ENCODE peak calls at places on chromosome 10, in eight cellular contexts. U is GM23338, V is gastrocnemius medialis, Q is pancreas, Z is suprapubic skin, N is PC-9, W is tibial nerve, Y is right lobe of liver. H is an unnamed sample. For H3K4me1, the result is how much of the 10 kb centered on the place peaks cover.

GRCh38 chr10:82625497-82626151 is 750.6 kb downstream of the NRG3 start:
- DNase-seq in U (no peak), Q (no peak), V (no peak), N (no peak), Z (no peak), Y (no peak), W (no peak), H (no peak)

GRCh38 chr10:42952358-42952757 is 124.5 kb upstream of the RET start:
- DNase-seq in Z (peak), V (no peak), Q (peak), W (no peak), U (peak), N (peak), Y (peak), H (no peak)

GRCh38 chr10:51100221-51100620 is 25.9 kb downstream of the PRKG1 start:
- DNase-seq in Z (no peak), V (no peak), Y (no peak), Q (no peak), U (no peak), N (no peak), W (no peak), H (no peak)

GRCh38 chr10:69486922-69487730 is 35.9 kb downstream of the TSPAN15 start:
- DNase-seq in Q (no peak), V (no peak), W (no peak), Z (no peak), Y (no peak), U (no peak), N (no peak), H (no peak)

GRCh38 chr10:48684792-48685651 is at the start of gene WDFY4:
- DNase-seq in W (no peak), N (no peak), V (no peak), U (no peak), Z (no peak), Y (no peak), Q (no peak), H (no peak)

GRCh38 chr10:58385784-58386112 is 538 bp downstream of the TFAM start:
- DNase-seq in Y (peak), W (no peak), V (peak), N (peak), U (peak), Z (no peak), Q (no peak), H (no peak)

GRCh38 chr10:76550806-76551205 is 1086.8 kb downstream of the KCNMA1 start:
- DNase-seq in W (no peak), Z (no peak), N (no peak), U (peak), Y (no peak), V (no peak), Q (no peak), H (no peak)

GRCh38 chr10:86266446-86267242 is 100.0 kb downstream of the GRID1 start:
- DNase-seq in W (no peak), V (no peak), Z (peak), Q (no peak), U (no peak), N (no peak), Y (peak), H (peak)

GRCh38 chr10:122140477-122140902 is 130.6 kb upstream of the BTBD16 start:
- DNase-seq in V (peak), Q (no peak), W (no peak), Y (no peak), Z (no peak), U (no peak), N (peak), H (no peak)

GRCh38 chr10:112347709-112348671 is 25.9 kb upstream of the ACSL5 start:
- DNase-seq in U (no peak), V (no peak), Q (no peak), Y (no peak), Z (no peak), N (no peak), W (no peak), H (no peak)

GRCh38 chr10:130218181-130218641 is 82.0 kb downstream of the GLRX3 start:
- DNase-seq in U (no peak), Z (peak), Q (no peak), Y (peak), V (no peak), N (no peak), W (no peak), H (no peak)

GRCh38 chr10:2871673-2872219 is 195.6 kb upstream of the PFKP start:
- DNase-seq in Z (no peak), Y (no peak), N (no peak), U (no peak), W (no peak), V (no peak), Q (no peak), H (no peak)

GRCh38 chr10:16156681-16157080 is 280.1 kb upstream of the PTER start:
- DNase-seq in W (no peak), Z (no peak), N (no peak), V (no peak), Q (no peak), U (no peak), Y (no peak), H (no peak)

GRCh38 chr10:85510682-85511081 is 855.9 kb downstream of the GRID1 start:
- DNase-seq in Y (no peak), Z (no peak), U (peak), W (no peak), V (no peak), N (no peak), Q (no peak), H (no peak)

GRCh38 chr10:133358162-133358919 is 522 bp upstream of the FUOM start:
- DNase-seq in U (peak), Q (no peak), Z (no peak), Y (peak), N (no peak), V (no peak), W (no peak), H (peak)

GRCh38 chr10:119989966-119990365 is 97.4 kb downstream of the SEC23IP start:
- DNase-seq in V (no peak), Z (no peak), U (no peak), N (no peak), Q (no peak), Y (no peak), W (no peak), H (no peak)

GRCh38 chr10:124436191-124436638 is 13.6 kb downstream of the NKX1-2 start:
- DNase-seq in U (no peak), Y (no peak), Q (no peak), N (peak), Z (no peak), V (no peak), W (no peak), H (no peak)

GRCh38 chr10:93124580-93125318 is 51.1 kb downstream of the CYP26A1 start:
- DNase-seq in U (no peak), Y (no peak), V (no peak), W (no peak), Z (no peak), N (no peak), Q (no peak), H (no peak)

GRCh38 chr10:61992683-61993629 is 91.5 kb downstream of the ARID5B start:
- DNase-seq in Z (peak), U (no peak), W (peak), V (peak), N (no peak), Y (no peak), Q (peak), H (peak)

GRCh38 chr10:103696411-103697145 is 158.8 kb downstream of the SH3PXD2A start:
- DNase-seq in Y (no peak), W (no peak), U (peak), Z (no peak), V (no peak), N (peak), Q (peak), H (peak)

GRCh38 chr10:90462761-90463160 is 395.1 kb downstream of the HTR7 start:
- DNase-seq in U (no peak), Q (no peak), Y (no peak), W (no peak), V (no peak), N (no peak), Z (no peak), H (no peak)

GRCh38 chr10:68052463-68052862 is 22.6 kb downstream of the HERC4 start:
- DNase-seq in Z (no peak), N (no peak), Q (no peak), Y (no peak), U (no peak), V (no peak), W (no peak), H (no peak)

GRCh38 chr10:10818082-10818481 is 199.6 kb upstream of the CELF2 start:
- DNase-seq in U (no peak), Z (no peak), Q (no peak), V (no peak), Y (no peak), N (no peak), W (peak), H (no peak)

GRCh38 chr10:78544447-78545085 is 510.9 kb downstream of the RPS24 start:
- DNase-seq in W (no peak), U (no peak), V (no peak), Y (no peak), N (no peak), Z (peak), Q (no peak), H (no peak)

GRCh38 chr10:123390332-123390731 is 236.1 kb downstream of the BUB3 start:
- DNase-seq in N (no peak), V (no peak), W (no peak), Z (no peak), U (peak), Q (no peak), Y (no peak), H (no peak)

DNA sequence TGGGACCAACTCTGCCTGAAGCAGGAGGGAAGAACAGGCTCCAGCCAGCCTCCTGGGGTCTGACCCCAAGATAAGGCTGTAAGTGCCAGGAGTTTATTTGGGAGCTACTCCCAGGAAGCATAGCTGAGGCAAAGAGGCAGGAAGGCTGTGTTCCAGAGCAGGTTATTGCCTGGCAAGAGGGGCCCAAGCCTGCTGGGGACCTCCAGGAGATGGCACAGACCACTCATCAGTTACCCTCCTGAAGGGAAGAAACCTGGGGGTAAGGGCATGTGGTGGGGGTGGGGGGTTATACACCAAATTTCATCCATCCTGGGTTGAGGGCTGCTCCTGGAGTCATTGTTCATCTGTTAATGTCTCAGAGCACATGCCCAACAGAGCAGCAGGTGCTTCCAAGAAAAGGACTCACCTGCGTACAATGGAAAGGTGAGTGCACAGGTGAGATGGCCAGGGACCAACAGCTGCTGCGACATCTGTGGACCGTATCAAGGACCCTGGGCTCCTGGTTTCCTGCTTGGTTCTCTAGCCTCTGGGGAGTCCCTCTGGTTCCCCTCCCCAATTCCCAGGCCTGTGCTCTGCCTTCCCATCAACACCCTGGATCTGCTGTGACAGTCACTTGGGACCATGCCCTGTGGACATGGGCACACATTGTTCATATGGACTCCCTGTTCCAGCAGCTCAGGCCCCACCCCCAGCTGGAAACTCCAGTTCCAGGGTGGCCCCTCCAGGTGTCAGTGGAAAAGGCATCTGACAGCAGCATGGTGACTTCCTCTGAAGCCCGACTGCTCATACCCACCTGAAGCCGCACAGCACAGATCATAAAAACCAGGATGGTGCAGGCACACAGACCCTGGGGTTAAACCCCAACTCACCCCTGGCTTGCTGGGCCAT is 73.0 kb upstream of the NANOS1 start:
- DNase-seq in Q (no peak), U (no peak), Z (peak), W (no peak), V (peak), N (no peak), Y (peak), H (peak)
- TF ChIP-seq CTCF in Q (no peak), U (no peak), Z (no peak), W (no peak), V (no peak), N (no peak), Y (no peak), H (no peak)

GRCh38 chr10:88989824-88990527 is 622 bp upstream of the FAS start:
- DNase-seq in N (no peak), Z (no peak), U (no peak), W (peak), Y (no peak), Q (no peak), V (peak), H (no peak)

GRCh38 chr10:88991900-88992237 is 1.3 kb downstream of the FAS start:
- DNase-seq in W (no peak), N (no peak), U (no peak), Q (no peak), V (no peak), Y (no peak), Z (no peak), H (no peak)

GRCh38 chr10:88992945-88993537 is 2.4 kb downstream of the FAS start:
- DNase-seq in Q (no peak), W (no peak), Y (no peak), U (peak), V (no peak), Z (no peak), N (no peak), H (no peak)

GRCh38 chr10:88990528-88991160 is at the start of gene FAS:
- DNase-seq in Z (peak), Q (peak), N (peak), V (peak), Y (peak), U (peak), W (peak), H (peak)

DNA sequence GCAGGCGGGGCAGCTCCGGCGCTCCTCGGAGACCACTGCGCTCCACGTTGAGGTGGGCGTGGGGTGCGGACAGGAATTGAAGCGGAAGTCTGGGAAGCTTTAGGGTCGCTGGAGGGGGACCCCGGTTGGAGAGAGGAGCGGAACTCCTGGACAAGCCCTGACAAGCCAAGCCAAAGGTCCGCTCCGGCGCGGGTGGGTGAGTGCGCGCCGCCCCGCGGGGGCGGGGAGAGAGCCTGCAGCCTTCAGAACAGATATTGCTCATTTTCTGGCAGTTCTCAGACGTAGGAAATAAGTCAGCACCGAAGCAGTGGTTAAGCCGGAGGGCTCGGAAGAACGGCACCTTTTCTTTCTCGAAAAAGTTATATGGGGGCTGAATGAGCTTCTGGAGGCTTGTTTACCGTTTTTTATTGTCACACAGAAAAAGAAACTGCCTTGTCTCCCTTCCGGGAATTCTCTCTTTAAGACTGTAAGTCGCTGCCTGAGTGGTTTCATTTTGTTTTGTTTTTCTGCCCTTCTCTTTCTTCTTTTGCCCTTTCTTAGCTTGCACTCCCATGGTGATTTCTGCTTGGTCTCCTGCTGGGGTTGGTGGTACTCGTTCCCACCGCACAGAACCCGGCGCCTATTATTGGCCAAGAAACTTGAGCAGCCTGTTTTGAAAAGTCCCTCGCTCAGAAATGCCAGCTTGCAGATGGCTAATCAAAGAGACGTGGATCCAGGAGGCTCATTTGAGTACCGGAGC is 732 bp downstream of the FAS start:
- DNase-seq in Q (peak), U (peak), W (peak), Y (peak), Z (peak), V (peak), N (peak), H (peak)
- H3K4me1 ChIP-seq in Q (under half), U (under half), W (under half), Y (under half), Z (half or more), V (under half), N (under half), H (under half)

GRCh38 chr10:63156236-63156635 is 23.1 kb downstream of the NRBF2 start:
- DNase-seq in V (no peak), W (no peak), Y (no peak), N (no peak), Z (no peak), Q (no peak), U (no peak), H (no peak)
- H3K27ac ChIP-seq in V (no peak), W (no peak), Y (no peak), N (no peak), Z (no peak), Q (no peak), U (no peak), H (no peak)

DNA sequence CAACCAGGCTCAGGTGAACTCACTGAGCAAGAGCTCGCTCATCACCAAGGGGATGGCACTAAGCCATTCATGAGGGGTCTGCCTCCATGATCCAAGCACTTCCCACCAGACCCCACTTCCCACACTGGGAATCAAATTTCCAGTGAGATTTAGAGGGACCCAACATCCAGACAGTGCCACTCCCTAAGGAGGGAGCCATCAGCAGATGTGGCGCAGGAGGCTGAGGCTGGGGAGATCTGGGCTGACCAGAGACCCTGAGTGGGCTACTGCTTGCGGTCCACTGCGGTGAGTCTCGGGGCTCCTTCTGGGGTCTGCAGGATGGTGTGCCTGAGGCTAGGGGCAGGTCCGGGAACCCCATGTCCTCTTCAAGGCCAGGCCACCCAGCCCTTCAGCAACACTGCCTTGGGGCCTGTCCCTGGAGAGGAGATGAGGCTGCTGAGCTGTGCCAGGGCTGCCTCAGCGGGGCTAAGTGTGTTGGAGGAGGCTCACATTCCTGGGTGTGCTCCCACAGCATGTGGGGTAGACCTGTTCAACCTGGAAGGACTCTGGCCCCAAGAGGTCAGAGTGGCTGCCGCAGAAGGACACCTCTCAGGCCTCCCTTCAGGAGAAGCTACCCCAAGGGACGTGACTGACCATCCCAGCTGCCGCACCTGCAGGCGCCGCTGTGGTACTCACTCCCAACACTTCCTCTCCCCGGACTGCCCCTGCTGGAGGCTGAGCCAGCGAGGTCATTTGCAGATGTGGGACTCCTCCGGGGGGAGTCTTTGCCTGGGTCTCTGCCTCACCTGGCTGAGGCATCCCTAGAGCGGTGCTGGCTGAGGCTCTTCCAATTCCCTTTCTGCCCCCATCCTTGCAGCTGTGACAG is 22.4 kb upstream of the PCBD1 start:
- DNase-seq in Q (no peak), W (no peak), Z (no peak), V (no peak), N (no peak), Y (no peak), U (no peak), H (peak)
- TF ChIP-seq CTCF in Q (no peak), W (no peak), Z (no peak), V (no peak), N (no peak), Y (no peak), U (no peak), H (no peak)

GRCh38 chr10:6136215-6137201 is 47.7 kb downstream of the RBM17 start:
- DNase-seq in N (no peak), W (no peak), Z (no peak), V (no peak), U (no peak), Y (no peak), Q (no peak), H (no peak)
- H3K4me1 ChIP-seq in N (under half), W (under half), Z (under half), V (under half), U (under half), Y (under half), Q (under half), H (under half)

GRCh38 chr10:110859947-110860376 is 11.8 kb upstream of the PDCD4 start:
- DNase-seq in Y (no peak), Q (peak), Z (no peak), U (no peak), N (no peak), W (peak), V (no peak), H (no peak)
- H3K27ac ChIP-seq in Y (peak), Q (peak), Z (peak), U (no peak), N (no peak), W (no peak), V (peak), H (peak)

GRCh38 chr10:46541017-46541661 is 15.3 kb downstream of the GPRIN2 start:
- DNase-seq in N (peak), Z (peak), Q (no peak), V (no peak), U (peak), W (no peak), Y (peak), H (peak)
- TF ChIP-seq CTCF in N (no peak), Z (peak), Q (peak), V (no peak), U (peak), W (no peak), Y (no peak), H (no peak)

DNA sequence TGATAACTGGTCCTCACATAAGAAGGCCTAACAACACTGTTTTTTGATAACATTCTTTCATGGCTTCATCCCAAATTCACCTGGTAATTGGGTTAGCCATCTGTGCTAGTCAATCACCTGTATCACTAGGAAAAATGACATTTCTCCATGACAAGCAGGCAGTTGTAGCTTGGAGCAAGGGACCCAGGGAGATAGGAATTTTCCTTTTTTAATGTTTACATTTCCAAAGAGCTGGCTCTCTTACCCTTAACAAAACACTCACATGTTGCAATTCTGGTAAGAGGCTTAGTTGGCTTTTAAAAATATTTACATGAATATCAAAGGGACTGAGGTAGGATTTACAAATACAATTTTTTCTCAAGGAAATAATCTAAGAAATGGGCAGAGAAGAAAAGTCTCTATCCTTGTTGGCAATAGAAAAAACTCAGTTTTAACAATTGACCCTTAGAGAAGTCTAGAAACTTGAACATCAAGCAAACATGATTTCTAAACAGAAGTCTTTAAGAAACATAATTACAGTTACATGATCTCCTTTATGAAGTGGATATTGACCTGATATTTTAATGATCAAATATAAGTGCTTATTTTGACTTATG is 16.1 kb upstream of the AKR1C1 start:
- DNase-seq in W (no peak), U (no peak), Z (no peak), Y (no peak), V (no peak), Q (no peak), N (no peak), H (no peak)
- H3K4me1 ChIP-seq in W (under half), U (under half), Z (under half), Y (under half), V (under half), Q (under half), N (half or more), H (under half)